ENCODE peak calls at places on chromosomes 1 and 21, in five cellular contexts. G is RPMI7951; F is activated naive CD8-positive, alpha-beta T cell treated with anti-CD3 and anti-CD28 coated beads, Interleukin-2, amount 50 U/mL, for 24 hours; X is glutamatergic neuron; R is vagina. D is an unnamed sample.

GRCh38 chr21:43808367-43808766 is 19.0 kb downstream of the RRP1 start:
- DNase-seq in G (no peak), F (no peak), X (no peak), R (no peak), D (no peak)

GRCh38 chr1:204605791-204606190 is 79.7 kb downstream of the LRRN2 start:
- DNase-seq in G (no peak), F (no peak), X (no peak), R (no peak), D (no peak)

GRCh38 chr1:27539901-27540861 is 50.2 kb upstream of the WASF2 start:
- DNase-seq in G (peak), F (no peak), X (no peak), R (no peak), D (no peak)

GRCh38 chr1:58881471-58881994 is 97.7 kb upstream of the JUN start:
- DNase-seq in G (peak), F (no peak), X (no peak), R (no peak), D (no peak)

GRCh38 chr21:42220138-42220701 is 1.3 kb downstream of the ABCG1 start:
- DNase-seq in G (peak), F (peak), X (peak), R (no peak), D (peak)

GRCh38 chr1:156709743-156710489 is 4.5 kb upstream of the CRABP2 start:
- DNase-seq in G (peak), F (no peak), X (no peak), R (no peak), D (no peak)

GRCh38 chr1:65068202-65069011 is 79.6 kb upstream of the AK4 start:
- DNase-seq in G (peak), F (no peak), X (no peak), R (peak), D (no peak)

GRCh38 chr1:156476501-156477298 is 23.9 kb downstream of the MEF2D start:
- DNase-seq in G (peak), F (peak), X (no peak), R (no peak), D (no peak)

GRCh38 chr1:58443986-58444603 is 102.4 kb downstream of the OMA1 start:
- DNase-seq in G (no peak), F (no peak), X (no peak), R (no peak), D (no peak)

GRCh38 chr1:236534164-236534651 is 10.4 kb downstream of the LGALS8 start:
- DNase-seq in G (peak), F (peak), X (no peak), R (no peak), D (no peak)

GRCh38 chr1:229452956-229453801 is 19.3 kb upstream of the ACTA1 start:
- DNase-seq in G (peak), F (no peak), X (no peak), R (no peak), D (no peak)

GRCh38 chr1:23050201-23050600 is 30.9 kb downstream of the KDM1A start:
- DNase-seq in G (no peak), F (no peak), X (no peak), R (no peak), D (no peak)

GRCh38 chr1:47792786-47793185 is 204.4 kb downstream of the TRABD2B start:
- DNase-seq in G (peak), F (no peak), X (no peak), R (no peak), D (no peak)

GRCh38 chr1:53702287-53702805 is 36.6 kb downstream of the GLIS1 start:
- DNase-seq in G (no peak), F (no peak), X (no peak), R (no peak), D (no peak)

GRCh38 chr1:72439036-72439435 is 156.7 kb upstream of the NEGR1 start:
- DNase-seq in G (no peak), F (no peak), X (no peak), R (no peak), D (no peak)

GRCh38 chr1:180175806-180176205 is 21.1 kb downstream of the QSOX1 start:
- DNase-seq in G (no peak), F (no peak), X (no peak), R (no peak), D (no peak)

GRCh38 chr1:24302209-24302611 is 16.9 kb upstream of the GRHL3 start:
- DNase-seq in G (no peak), F (no peak), X (no peak), R (no peak), D (no peak)

D was measured in ecto neural progenitor cell.